ENCODE peak calls at places on chromosomes 5 and 9, in five cellular contexts. W is right atrium auricular region, G is pancreas, Y is HL-60, L is psoas muscle. B is an unnamed sample.

GRCh38 chr5:143390941-143391340 is 12.5 kb downstream of the NR3C1 start:
- DNase-seq in W (no peak), G (no peak), Y (no peak), L (no peak), B (no peak)

GRCh38 chr5:142006363-142007236 is 6.2 kb downstream of the GNPDA1 start:
- DNase-seq in W (no peak), G (no peak), Y (peak; percentile 36), L (no peak), B (no peak)

GRCh38 chr9:92483896-92484545 is 1.7 kb upstream of the ASPN start:
- DNase-seq in W (no peak), G (no peak), Y (no peak), L (no peak), B (no peak)

GRCh38 chr9:76927540-76928240 is 21.8 kb upstream of the PRUNE2 start:
- DNase-seq in W (no peak), G (no peak), Y (no peak), L (no peak), B (no peak)

GRCh38 chr5:177124486-177124991 is 9.0 kb upstream of the NSD1 start:
- DNase-seq in W (no peak), G (no peak), Y (no peak), L (peak; percentile 4), B (no peak)

GRCh38 chr5:150412319-150413175 is at the start of gene CD74:
- DNase-seq in W (peak; percentile 86), G (peak; percentile 87), Y (peak; percentile 56), L (peak; percentile 75), B (peak; percentile 85)

GRCh38 chr9:134321571-134321930 is 4.7 kb upstream of the RXRA start:
- DNase-seq in W (no peak), G (no peak), Y (no peak), L (peak; percentile 26), B (no peak)

GRCh38 chr9:121388140-121388925 is 18.3 kb upstream of the STOM start:
- DNase-seq in W (no peak), G (no peak), Y (no peak), L (no peak), B (no peak)

GRCh38 chr9:6984941-6985578 is 227.3 kb downstream of the KDM4C start:
- DNase-seq in W (no peak), G (no peak), Y (no peak), L (no peak), B (no peak)

GRCh38 chr5:178466342-178466741 is 123.9 kb downstream of the COL23A1 start:
- DNase-seq in W (no peak), G (no peak), Y (no peak), L (no peak), B (no peak)

GRCh38 chr9:95102572-95102971 is 214.9 kb downstream of the FANCC start:
- DNase-seq in W (no peak), G (no peak), Y (no peak), L (no peak), B (no peak)

GRCh38 chr5:82861705-82862104 is 215.5 kb downstream of the TMEM167A start:
- DNase-seq in W (peak; percentile 77), G (no peak), Y (no peak), L (no peak), B (no peak)

GRCh38 chr9:35162605-35163315 is 951 bp downstream of the UNC13B start:
- DNase-seq in W (no peak), G (no peak), Y (no peak), L (no peak), B (no peak)

GRCh38 chr5:10441992-10442435 is 335 bp downstream of the ROPN1L start:
- DNase-seq in W (no peak), G (no peak), Y (no peak), L (no peak), B (no peak)

GRCh38 chr9:114769664-114770063 is 36.2 kb downstream of the TNFSF15 start:
- DNase-seq in W (no peak), G (no peak), Y (no peak), L (no peak), B (no peak)

GRCh38 chr5:31990701-31991110 is 183.4 kb downstream of the GOLPH3 start:
- DNase-seq in W (no peak), G (no peak), Y (no peak), L (no peak), B (no peak)

GRCh38 chr9:22238809-22239684 is 207.6 kb upstream of the DMRTA1 start:
- DNase-seq in W (no peak), G (no peak), Y (no peak), L (no peak), B (no peak)

GRCh38 chr5:113336975-113337374 is 97.8 kb downstream of the TSSK1B start:
- DNase-seq in W (peak; percentile 74), G (no peak), Y (no peak), L (no peak), B (no peak)

GRCh38 chr5:128965011-128965637 is at the start of gene SLC27A6:
- DNase-seq in W (no peak), G (no peak), Y (no peak), L (no peak), B (no peak)

GRCh38 chr5:12217039-12217438 is 312.8 kb upstream of the CTNND2 start:
- DNase-seq in W (no peak), G (no peak), Y (no peak), L (no peak), B (no peak)

GRCh38 chr5:180130876-180131740 is 59.5 kb upstream of the RNF130 start:
- DNase-seq in W (peak; percentile 46), G (peak; percentile 5), Y (no peak), L (no peak), B (no peak)

GRCh38 chr5:171340042-171340441 is 31.0 kb downstream of the TLX3 start:
- DNase-seq in W (no peak), G (no peak), Y (no peak), L (no peak), B (no peak)

GRCh38 chr5:32710335-32710858 is 724 bp upstream of the NPR3 start:
- DNase-seq in W (no peak), G (no peak), Y (no peak), L (peak; percentile 49), B (no peak)

GRCh38 chr5:113663879-113664278 is 150.4 kb downstream of the YTHDC2 start:
- DNase-seq in W (no peak), G (no peak), Y (no peak), L (peak; percentile 59), B (peak; percentile 4)

GRCh38 chr5:170511550-170511949 is 7.7 kb downstream of the KCNIP1 start:
- DNase-seq in W (no peak), G (no peak), Y (no peak), L (no peak), B (no peak)

GRCh38 chr5:61440596-61440995 is 108.5 kb downstream of the ZSWIM6 start:
- DNase-seq in W (no peak), G (no peak), Y (no peak), L (no peak), B (no peak)

GRCh38 chr5:133048993-133049725 is 2.7 kb upstream of the HSPA4 start:
- DNase-seq in W (no peak), G (no peak), Y (no peak), L (no peak), B (no peak)

GRCh38 chr5:171467107-171467506 is 47.7 kb downstream of the FGF18 start:
- DNase-seq in W (no peak), G (no peak), Y (no peak), L (no peak), B (no peak)

GRCh38 chr9:34862043-34862442 is 96.0 kb upstream of the PHF24 start:
- DNase-seq in W (no peak), G (no peak), Y (no peak), L (no peak), B (no peak)

GRCh38 chr5:126594077-126594476 is 942 bp downstream of the ALDH7A1 start:
- DNase-seq in W (no peak), G (no peak), Y (no peak), L (no peak), B (no peak)

GRCh38 chr9:68690088-68690487 is 15.0 kb upstream of the PIP5K1B start:
- DNase-seq in W (peak; percentile 61), G (peak; percentile 57), Y (no peak), L (no peak), B (no peak)

GRCh38 chr9:121369595-121370265 is at the start of gene STOM:
- DNase-seq in W (peak; percentile 95), G (peak; percentile 73), Y (no peak), L (peak; percentile 97), B (peak; percentile 53)

GRCh38 chr9:125509476-125509875 is 197.5 kb downstream of the MAPKAP1 start:
- DNase-seq in W (no peak), G (no peak), Y (no peak), L (no peak), B (no peak)

GRCh38 chr9:5863092-5863746 is 27.5 kb upstream of the MLANA start:
- DNase-seq in W (no peak), G (peak; percentile 28), Y (no peak), L (no peak), B (no peak)

GRCh38 chr9:132782106-132782505 is 96.0 kb downstream of the AK8 start:
- DNase-seq in W (no peak), G (no peak), Y (no peak), L (no peak), B (no peak)

GRCh38 chr5:172565455-172565854 is 75.6 kb upstream of the NEURL1B start:
- DNase-seq in W (no peak), G (no peak), Y (no peak), L (no peak), B (no peak)

DNA sequence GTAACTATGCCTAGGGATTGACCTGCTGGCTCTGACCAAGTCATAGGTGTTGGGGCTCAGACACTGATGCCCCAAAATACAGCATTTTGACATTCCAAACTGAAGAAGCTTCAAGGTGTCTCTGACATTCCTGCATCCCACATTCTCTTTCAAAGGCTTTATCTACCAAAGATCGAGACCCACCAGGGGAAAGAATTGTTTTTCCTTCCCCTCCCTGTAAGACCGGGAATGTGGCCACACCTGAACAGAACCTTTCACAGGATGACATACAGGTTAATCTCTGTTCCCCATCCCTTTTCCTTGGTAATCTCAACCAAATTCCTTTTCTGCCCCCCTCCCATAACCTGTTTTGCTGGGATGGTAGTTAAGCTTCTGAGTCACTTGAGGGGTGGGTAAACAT is 72.3 kb downstream of the IQGAP2 start:
- DNase-seq in W (no peak), G (no peak), Y (no peak), L (no peak), B (no peak)
- H3K27ac ChIP-seq in W (no peak overlapping the region), G (no peak overlapping the region), Y (no peak overlapping the region), L (no peak overlapping the region), B (no peak overlapping the region)

GRCh38 chr5:56649569-56649968 is 165.8 kb upstream of the MAP3K1 start:
- DNase-seq in W (no peak), G (peak; percentile 63), Y (no peak), L (peak; percentile 55), B (no peak)

GRCh38 chr5:56651893-56652292 is 163.5 kb upstream of the MAP3K1 start:
- DNase-seq in W (no peak), G (no peak), Y (no peak), L (no peak), B (no peak)

GRCh38 chr5:56647109-56647863 is 168.1 kb upstream of the MAP3K1 start:
- DNase-seq in W (no peak), G (no peak), Y (no peak), L (no peak), B (no peak)

GRCh38 chr5:56648460-56649034 is 166.8 kb upstream of the MAP3K1 start:
- DNase-seq in W (no peak), G (no peak), Y (no peak), L (no peak), B (no peak)
- TF ChIP-seq CTCF in W (no peak), G (no peak), Y (no peak), L (no peak), B (no peak)

GRCh38 chr9:82168585-82168984 is 180.0 kb downstream of the SPATA31D1 start:
- DNase-seq in W (no peak), G (no peak), Y (no peak), L (no peak), B (no peak)
- H3K27me3 ChIP-seq in W (no peaks in the 10 kb centered on the region), G (no peaks in the 10 kb centered on the region), Y (no peaks in the 10 kb centered on the region), L (no peaks in the 10 kb centered on the region), B (no peaks in the 10 kb centered on the region)

GRCh38 chr5:62585751-62586150 is 7.1 kb downstream of the LRRC70 start:
- DNase-seq in W (no peak), G (no peak), Y (no peak), L (no peak), B (no peak)
- H3K27ac ChIP-seq in W (no peak overlapping the region), G (no peak overlapping the region), Y (no peak overlapping the region), L (no peak overlapping the region), B (no peak overlapping the region)